ENCODE peak calls at places on chromosomes 2 and 18, in four cellular contexts. One of them, this sample, is unnamed.

GRCh38 chr18:51107594-51108305 is 77.7 kb downstream of the SMAD4 start:
- DNase-seq in HepG2: no peak
- DNase-seq in A549: peak
- DNase-seq in GM12878: no peak
- DNase-seq in this sample: no peak

GRCh38 chr2:113834057-113834720 is 55.7 kb upstream of the ACTR3 start:
- DNase-seq in HepG2: no peak
- DNase-seq in A549: no peak
- DNase-seq in GM12878: no peak
- DNase-seq in this sample: no peak

GRCh38 chr2:4219571-4219970 is 516.2 kb downstream of the DCDC2C start:
- DNase-seq in HepG2: no peak
- DNase-seq in A549: no peak
- DNase-seq in GM12878: no peak
- DNase-seq in this sample: no peak

GRCh38 chr2:67752964-67753363 is 309.8 kb downstream of the C1D start:
- DNase-seq in HepG2: no peak
- DNase-seq in A549: no peak
- DNase-seq in GM12878: no peak
- DNase-seq in this sample: no peak

GRCh38 chr2:57720728-57721627 is 325.6 kb upstream of the VRK2 start:
- DNase-seq in HepG2: peak
- DNase-seq in A549: peak
- DNase-seq in GM12878: peak
- DNase-seq in this sample: peak

GRCh38 chr18:12768622-12769021 is 65.8 kb downstream of the PSMG2 start:
- DNase-seq in HepG2: no peak
- DNase-seq in A549: no peak
- DNase-seq in GM12878: no peak
- DNase-seq in this sample: no peak

GRCh38 chr2:218229239-218229638 is 12.2 kb downstream of the ARPC2 start:
- DNase-seq in HepG2: no peak
- DNase-seq in A549: no peak
- DNase-seq in GM12878: peak
- DNase-seq in this sample: no peak

GRCh38 chr18:59665057-59666007 is 31.9 kb downstream of the CCBE1 start:
- DNase-seq in HepG2: no peak
- DNase-seq in A549: no peak
- DNase-seq in GM12878: no peak
- DNase-seq in this sample: no peak

GRCh38 chr2:171505374-171505773 is 16.9 kb upstream of the CYBRD1 start:
- DNase-seq in HepG2: no peak
- DNase-seq in A549: no peak
- DNase-seq in GM12878: no peak
- DNase-seq in this sample: no peak

GRCh38 chr2:66574701-66575624 is 140.0 kb downstream of the MEIS1 start:
- DNase-seq in HepG2: peak
- DNase-seq in A549: peak
- DNase-seq in GM12878: no peak
- DNase-seq in this sample: peak

GRCh38 chr2:239605976-239606375 is 205.2 kb upstream of the HDAC4 start:
- DNase-seq in HepG2: no peak
- DNase-seq in A549: no peak
- DNase-seq in GM12878: no peak
- DNase-seq in this sample: no peak

GRCh38 chr2:174752403-174753037 is 11.8 kb downstream of the CHRNA1 start:
- DNase-seq in HepG2: no peak
- DNase-seq in A549: no peak
- DNase-seq in GM12878: peak
- DNase-seq in this sample: no peak

GRCh38 chr2:68832161-68832869 is 38.9 kb downstream of the BMP10 start:
- DNase-seq in HepG2: no peak
- DNase-seq in A549: no peak
- DNase-seq in GM12878: peak
- DNase-seq in this sample: no peak

GRCh38 chr18:36316246-36316645 is 18.7 kb downstream of the FHOD3 start:
- DNase-seq in HepG2: no peak
- DNase-seq in A549: no peak
- DNase-seq in GM12878: no peak
- DNase-seq in this sample: no peak
- TF ChIP-seq PBX3 in HepG2: no peak
- TF ChIP-seq PBX3 in A549: no peak
- TF ChIP-seq PBX3 in GM12878: no peak
- TF ChIP-seq PBX3 in this sample: no peak

DNA sequence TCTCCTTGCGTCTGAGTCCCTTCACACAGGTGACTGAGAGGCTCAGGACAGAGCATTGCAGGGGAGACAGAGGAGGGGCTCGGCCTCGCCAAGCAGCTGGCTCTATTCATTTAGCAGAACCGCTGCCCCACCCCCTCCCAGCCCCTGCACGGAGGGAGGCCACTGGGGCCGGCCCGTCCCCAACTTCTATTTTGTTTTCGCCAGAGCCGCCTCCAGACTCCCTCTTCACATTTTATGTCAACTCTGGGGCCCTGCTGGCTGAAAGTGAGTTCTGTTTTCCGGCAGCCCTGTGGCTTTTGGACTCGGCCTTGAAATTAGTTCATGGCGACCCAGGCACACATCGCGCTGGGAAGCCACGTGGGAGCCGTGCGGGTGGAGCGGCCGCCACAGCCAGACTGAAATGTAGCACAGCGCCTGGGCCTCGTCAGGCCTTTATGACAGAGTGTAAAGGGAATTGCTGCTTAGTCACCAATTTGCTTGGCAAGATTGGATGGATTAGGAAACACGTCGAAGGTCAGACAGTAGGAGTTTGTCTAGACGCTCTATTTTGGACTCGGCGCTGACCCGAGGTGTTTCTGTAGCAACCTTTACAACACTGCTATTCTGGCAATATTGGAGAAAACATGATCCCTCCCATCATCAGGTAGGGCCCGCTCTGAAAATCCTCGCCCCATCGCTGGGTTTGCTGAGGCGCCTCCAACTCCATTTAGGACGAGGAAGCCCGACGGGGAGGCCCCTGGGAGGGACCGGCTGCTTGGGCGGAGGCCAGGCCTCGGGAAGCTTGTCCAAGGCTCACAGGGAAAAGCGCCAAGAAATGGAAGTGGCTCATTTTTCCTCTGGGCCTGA is 90.7 kb upstream of the CTDP1 start:
- DNase-seq in HepG2: peak
- DNase-seq in A549: no peak
- DNase-seq in GM12878: no peak
- DNase-seq in this sample: no peak
- TF ChIP-seq PBX3 in HepG2: peak
- TF ChIP-seq PBX3 in A549: no peak
- TF ChIP-seq PBX3 in GM12878: no peak
- TF ChIP-seq PBX3 in this sample: no peak

GRCh38 chr2:158088093-158088492 is 13.6 kb upstream of the UPP2 start:
- DNase-seq in HepG2: no peak
- DNase-seq in A549: no peak
- DNase-seq in GM12878: no peak
- DNase-seq in this sample: no peak
- TF ChIP-seq PBX3 in HepG2: no peak
- TF ChIP-seq PBX3 in A549: no peak
- TF ChIP-seq PBX3 in GM12878: no peak
- TF ChIP-seq PBX3 in this sample: no peak

DNA sequence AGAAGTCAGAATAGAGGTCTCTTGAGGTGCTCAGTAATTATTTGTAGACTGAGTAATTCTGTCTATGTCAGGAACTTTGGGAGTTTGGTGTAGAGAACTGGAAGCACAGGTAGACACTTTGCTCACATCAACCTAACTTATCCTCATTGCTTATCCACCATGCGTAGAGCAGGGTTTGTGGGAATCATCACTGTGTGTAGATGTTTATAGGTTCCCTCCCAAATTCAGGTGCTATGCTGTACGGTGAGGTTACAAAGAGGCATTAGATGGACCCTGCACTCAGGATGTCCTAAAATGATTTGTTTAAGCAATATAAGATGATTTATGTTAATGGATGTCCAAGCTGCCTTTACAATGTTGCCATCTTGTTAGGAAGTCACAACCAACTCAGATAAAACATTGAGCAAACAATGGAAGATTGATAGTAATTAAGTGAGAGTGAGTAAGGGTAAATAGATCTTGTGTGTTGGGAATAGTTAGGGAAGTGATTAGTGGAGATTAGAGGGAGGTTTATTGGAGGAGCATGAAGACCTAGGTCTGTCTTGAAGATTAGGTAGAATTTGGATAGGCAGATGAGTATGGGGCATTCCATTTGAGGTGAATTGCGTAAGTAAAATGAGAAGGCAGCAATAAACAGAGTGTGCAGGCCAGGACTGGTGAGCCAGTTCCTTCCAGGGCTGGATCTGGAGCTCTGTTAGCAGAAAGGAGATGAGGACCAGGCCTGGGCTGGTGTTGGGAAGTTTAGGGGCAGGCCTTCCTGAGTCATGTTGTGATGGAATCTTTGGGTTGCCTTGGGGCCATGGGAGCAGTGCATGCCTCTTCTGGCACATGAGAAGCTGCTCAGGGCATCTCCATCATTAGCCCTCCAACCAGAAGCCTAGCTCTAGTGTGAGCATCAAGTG is 12.1 kb downstream of the EPAS1 start:
- DNase-seq in HepG2: no peak
- DNase-seq in A549: no peak
- DNase-seq in GM12878: no peak
- DNase-seq in this sample: no peak
- TF ChIP-seq PBX3 in HepG2: no peak
- TF ChIP-seq PBX3 in A549: no peak
- TF ChIP-seq PBX3 in GM12878: no peak
- TF ChIP-seq PBX3 in this sample: no peak

DNA sequence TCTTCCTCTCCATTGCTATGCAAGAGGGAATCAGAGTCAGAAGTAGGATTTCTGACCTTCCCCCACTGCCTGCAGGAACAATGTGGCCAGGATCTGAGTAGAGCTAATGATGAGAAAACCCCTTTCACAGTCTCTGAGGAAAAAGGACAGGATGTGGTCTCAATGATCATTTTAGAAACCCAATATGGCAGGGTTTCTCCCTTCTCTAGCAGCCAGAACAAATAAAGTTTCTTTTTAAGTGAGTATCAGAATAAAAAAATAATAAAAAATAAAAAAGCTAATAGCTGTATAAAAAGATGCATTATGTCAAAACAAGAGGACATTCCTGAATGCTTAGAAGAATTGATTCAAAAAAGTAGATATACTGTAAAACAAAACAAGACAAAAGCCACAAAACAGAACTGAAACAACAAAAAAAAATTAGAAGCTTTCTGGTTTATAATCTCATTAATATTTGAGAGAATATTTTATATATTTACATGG is 1124.9 kb upstream of the ZEB2 start:
- DNase-seq in HepG2: no peak
- DNase-seq in A549: no peak
- DNase-seq in GM12878: peak
- DNase-seq in this sample: no peak
- TF ChIP-seq PBX3 in HepG2: no peak
- TF ChIP-seq PBX3 in A549: no peak
- TF ChIP-seq PBX3 in GM12878: no peak
- TF ChIP-seq PBX3 in this sample: no peak

GRCh38 chr2:59885536-59885935 is 667.9 kb downstream of the BCL11A start:
- DNase-seq in HepG2: no peak
- DNase-seq in A549: no peak
- DNase-seq in GM12878: no peak
- DNase-seq in this sample: no peak
- TF ChIP-seq PBX3 in HepG2: no peak
- TF ChIP-seq PBX3 in A549: no peak
- TF ChIP-seq PBX3 in GM12878: no peak
- TF ChIP-seq PBX3 in this sample: no peak

DNA sequence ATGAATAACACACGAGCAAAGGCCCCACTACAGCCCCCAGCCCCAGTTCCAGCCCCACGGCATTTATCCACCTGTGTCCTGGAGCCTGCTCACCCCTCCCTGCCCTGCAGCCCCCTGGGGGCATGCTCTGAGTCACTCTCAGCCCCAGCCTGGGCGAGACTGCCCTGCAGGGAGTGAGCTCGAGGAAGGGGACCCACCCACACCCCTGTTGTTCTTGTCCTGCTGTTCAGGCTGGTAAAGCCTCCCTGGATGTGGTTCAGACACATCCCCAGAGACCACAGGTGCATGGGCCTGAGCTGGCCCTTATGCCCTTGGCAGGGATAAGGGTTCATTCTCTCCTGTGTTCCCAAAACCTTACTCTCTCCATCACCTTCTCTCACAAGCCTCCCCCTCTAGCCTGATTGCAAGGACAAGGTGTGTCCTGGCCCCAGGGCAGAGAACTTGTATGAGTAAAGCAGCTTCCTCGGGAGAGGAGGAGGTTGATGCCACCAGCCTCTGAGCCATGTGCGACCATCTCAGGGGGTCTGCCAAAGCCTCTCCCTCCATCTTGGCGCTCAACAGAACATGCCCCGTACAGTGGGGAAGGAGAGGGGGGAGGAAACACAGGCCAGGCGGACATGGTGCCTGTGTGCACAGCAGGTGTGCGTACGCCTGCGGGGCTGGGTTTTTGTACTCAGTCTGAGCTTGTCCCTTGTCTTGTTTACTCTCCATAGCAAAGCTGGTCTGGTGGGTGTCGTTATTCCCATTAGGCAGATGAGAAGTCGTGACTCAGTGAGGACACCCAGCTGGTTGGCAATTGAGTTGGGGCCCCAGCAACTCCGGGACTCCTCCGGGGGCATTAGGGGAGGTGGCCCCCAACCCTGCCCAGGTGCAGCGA is 64.4 kb downstream of the CIB4 start:
- DNase-seq in HepG2: no peak
- DNase-seq in A549: no peak
- DNase-seq in GM12878: no peak
- DNase-seq in this sample: no peak
- TF ChIP-seq PBX3 in HepG2: no peak
- TF ChIP-seq PBX3 in A549: no peak
- TF ChIP-seq PBX3 in GM12878: no peak
- TF ChIP-seq PBX3 in this sample: no peak

GRCh38 chr2:135190799-135191198 is 138.7 kb downstream of the RAB3GAP1 start:
- DNase-seq in HepG2: no peak
- DNase-seq in A549: no peak
- DNase-seq in GM12878: no peak
- DNase-seq in this sample: no peak
- TF ChIP-seq PBX3 in HepG2: no peak
- TF ChIP-seq PBX3 in A549: no peak
- TF ChIP-seq PBX3 in GM12878: no peak
- TF ChIP-seq PBX3 in this sample: no peak